ENCODE peak calls at places on chromosomes 16 and 17, in seven cellular contexts. One of them, this sample, is unnamed.

GRCh38 chr16:15618392-15618791 is 24.6 kb downstream of the MARF1 start:
- DNase-seq in stomach: no peak
- DNase-seq in fibroblast of mammary gland: peak; percentile 67
- DNase-seq in kidney: no peak
- DNase-seq in sigmoid colon: no peak
- DNase-seq in BE2C: no peak
- DNase-seq in pancreas: no peak
- DNase-seq in this sample: peak; percentile 26

GRCh38 chr16:56259425-56259779 is 68.1 kb downstream of the GNAO1 start:
- DNase-seq in sigmoid colon: no peak
- DNase-seq in kidney: no peak
- DNase-seq in fibroblast of mammary gland: no peak
- DNase-seq in BE2C: no peak
- DNase-seq in stomach: no peak
- DNase-seq in pancreas: no peak
- DNase-seq in this sample: no peak

GRCh38 chr16:17417740-17418139 is 53.0 kb downstream of the XYLT1 start:
- DNase-seq in fibroblast of mammary gland: peak; percentile 28
- DNase-seq in kidney: no peak
- DNase-seq in BE2C: no peak
- DNase-seq in pancreas: no peak
- DNase-seq in stomach: no peak
- DNase-seq in sigmoid colon: no peak
- DNase-seq in this sample: no peak

GRCh38 chr17:53032861-53033271 is 789.9 kb upstream of the KIF2B start:
- DNase-seq in BE2C: peak; percentile 84
- DNase-seq in fibroblast of mammary gland: peak; percentile 3
- DNase-seq in kidney: no peak
- DNase-seq in pancreas: no peak
- DNase-seq in sigmoid colon: no peak
- DNase-seq in stomach: no peak
- DNase-seq in this sample: no peak

GRCh38 chr17:63967953-63968352 is 4.8 kb downstream of the SCN4A start:
- DNase-seq in fibroblast of mammary gland: peak; percentile 17
- DNase-seq in kidney: no peak
- DNase-seq in stomach: no peak
- DNase-seq in sigmoid colon: no peak
- DNase-seq in BE2C: no peak
- DNase-seq in pancreas: no peak
- DNase-seq in this sample: no peak

GRCh38 chr17:81380117-81380516 is 15.1 kb upstream of the BAHCC1 start:
- DNase-seq in BE2C: no peak
- DNase-seq in sigmoid colon: no peak
- DNase-seq in pancreas: peak; percentile 31
- DNase-seq in fibroblast of mammary gland: no peak
- DNase-seq in kidney: no peak
- DNase-seq in stomach: no peak
- DNase-seq in this sample: no peak

GRCh38 chr17:72333570-72333969 is 212.8 kb downstream of the SOX9 start:
- DNase-seq in stomach: no peak
- DNase-seq in pancreas: no peak
- DNase-seq in kidney: no peak
- DNase-seq in fibroblast of mammary gland: no peak
- DNase-seq in BE2C: no peak
- DNase-seq in sigmoid colon: no peak
- DNase-seq in this sample: no peak

GRCh38 chr17:13398091-13398490 is 203.6 kb downstream of the HS3ST3A1 start:
- DNase-seq in sigmoid colon: no peak
- DNase-seq in kidney: no peak
- DNase-seq in stomach: no peak
- DNase-seq in fibroblast of mammary gland: no peak
- DNase-seq in BE2C: no peak
- DNase-seq in pancreas: no peak
- DNase-seq in this sample: no peak

GRCh38 chr17:79991140-79991923 is 44.3 kb downstream of the TBC1D16 start:
- DNase-seq in kidney: peak; percentile 94
- DNase-seq in stomach: peak; percentile 90
- DNase-seq in sigmoid colon: peak; percentile 91
- DNase-seq in fibroblast of mammary gland: peak; percentile 74
- DNase-seq in pancreas: peak; percentile 89
- DNase-seq in BE2C: peak; percentile 93
- DNase-seq in this sample: peak; percentile 43

GRCh38 chr16:85057212-85057889 is 29.8 kb downstream of the KIAA0513 start:
- DNase-seq in stomach: peak; percentile 42
- DNase-seq in sigmoid colon: no peak
- DNase-seq in fibroblast of mammary gland: no peak
- DNase-seq in BE2C: no peak
- DNase-seq in kidney: no peak
- DNase-seq in pancreas: no peak
- DNase-seq in this sample: no peak
- TF ChIP-seq CTCF in stomach: no peak
- TF ChIP-seq CTCF in sigmoid colon: no peak
- TF ChIP-seq CTCF in fibroblast of mammary gland: no peak
- TF ChIP-seq CTCF in BE2C: peak; percentile 45
- TF ChIP-seq CTCF in kidney: no peak
- TF ChIP-seq CTCF in pancreas: no peak
- TF ChIP-seq CTCF in this sample: peak; percentile 27

DNA sequence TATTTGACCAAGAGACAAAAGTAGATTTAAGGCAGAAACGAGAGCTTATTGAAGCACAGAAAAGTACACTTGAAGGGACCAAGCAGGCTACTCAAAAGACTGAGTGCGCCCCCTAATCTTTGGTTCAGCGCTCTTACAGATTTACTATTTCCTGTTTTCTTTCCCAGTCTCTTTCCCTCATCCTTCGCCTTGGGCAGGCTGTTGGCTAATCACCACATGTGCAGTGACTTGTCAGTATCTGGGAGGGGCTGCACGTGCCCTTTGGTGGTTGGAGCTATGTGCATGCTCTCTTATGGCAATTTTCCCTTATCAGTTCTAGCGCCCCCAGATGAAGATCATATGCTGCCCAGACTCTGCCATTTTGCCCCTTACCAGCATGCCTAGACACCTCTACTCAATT is 35.4 kb upstream of the SHISA6 start:
- DNase-seq in stomach: no peak
- DNase-seq in sigmoid colon: no peak
- DNase-seq in fibroblast of mammary gland: no peak
- DNase-seq in kidney: no peak
- DNase-seq in BE2C: no peak
- DNase-seq in pancreas: no peak
- DNase-seq in this sample: no peak
- H3K4me3 ChIP-seq in stomach: no peak overlapping the region
- H3K4me3 ChIP-seq in sigmoid colon: no peak overlapping the region
- H3K4me3 ChIP-seq in fibroblast of mammary gland: no peak overlapping the region
- H3K4me3 ChIP-seq in kidney: no peak overlapping the region
- H3K4me3 ChIP-seq in BE2C: no peak overlapping the region
- H3K4me3 ChIP-seq in pancreas: no peak overlapping the region
- H3K4me3 ChIP-seq in this sample: no peak overlapping the region

DNA sequence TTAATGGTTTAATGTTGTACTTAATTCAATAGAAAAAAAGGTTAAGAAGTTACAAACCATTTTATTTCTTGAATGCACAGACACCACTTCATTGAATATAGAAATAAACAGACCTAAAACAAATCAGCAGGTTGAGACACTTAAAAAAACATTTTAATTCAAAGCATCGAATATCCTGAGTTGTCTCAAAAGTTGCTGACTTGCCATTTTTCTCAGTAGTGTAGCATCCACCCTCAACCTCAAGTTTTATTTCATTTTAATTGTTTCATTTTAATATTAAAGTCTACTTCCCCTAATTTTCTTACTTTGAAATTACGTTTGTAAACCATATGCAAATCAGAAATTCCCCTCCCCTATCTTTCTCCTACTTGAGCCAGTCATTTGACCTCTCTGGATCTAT is 5.8 kb upstream of the MED13 start:
- DNase-seq in sigmoid colon: no peak
- DNase-seq in pancreas: no peak
- DNase-seq in kidney: no peak
- DNase-seq in stomach: no peak
- DNase-seq in BE2C: no peak
- DNase-seq in fibroblast of mammary gland: no peak
- DNase-seq in this sample: no peak
- TF ChIP-seq CTCF in sigmoid colon: no peak
- TF ChIP-seq CTCF in pancreas: no peak
- TF ChIP-seq CTCF in kidney: no peak
- TF ChIP-seq CTCF in stomach: no peak
- TF ChIP-seq CTCF in BE2C: no peak
- TF ChIP-seq CTCF in fibroblast of mammary gland: no peak
- TF ChIP-seq CTCF in this sample: no peak

DNA sequence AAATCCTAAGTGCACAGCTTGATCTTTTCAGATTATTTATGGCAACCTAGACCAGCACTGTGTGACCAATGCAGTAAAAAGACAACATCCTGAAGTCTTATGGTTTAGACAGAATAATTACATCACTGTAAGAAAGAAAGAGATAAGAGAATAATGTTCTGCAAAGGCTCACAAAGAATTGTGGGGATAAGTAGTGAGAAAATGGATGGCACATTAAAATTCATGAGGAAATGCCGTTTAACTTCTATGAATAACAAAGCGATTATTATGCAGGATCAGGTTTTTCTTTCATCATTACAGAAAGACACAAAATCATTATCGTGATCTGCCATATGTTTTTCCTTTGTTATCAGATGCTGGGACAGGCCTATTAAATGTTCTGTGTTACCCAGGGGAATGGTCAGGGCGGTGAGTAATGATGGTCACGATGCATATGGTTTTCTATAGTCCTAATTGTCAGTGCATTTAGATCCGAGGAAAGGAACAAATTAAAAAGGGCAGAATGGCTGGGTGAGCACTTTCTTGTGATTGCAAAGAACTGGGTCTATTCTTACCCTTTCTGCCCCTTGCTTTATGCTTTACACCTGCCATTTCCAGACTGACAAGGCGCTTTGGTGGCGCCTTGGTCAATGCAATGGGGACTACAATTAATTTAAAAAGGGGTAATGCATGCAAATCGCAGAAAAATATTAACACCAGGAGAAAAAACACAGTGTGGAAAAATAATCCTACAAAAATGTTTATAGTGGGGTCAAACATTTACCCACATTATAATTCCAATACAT is 18.1 kb upstream of the DHX40 start:
- DNase-seq in BE2C: peak; percentile 75
- DNase-seq in fibroblast of mammary gland: peak; percentile 5
- DNase-seq in stomach: no peak
- DNase-seq in pancreas: no peak
- DNase-seq in sigmoid colon: no peak
- DNase-seq in kidney: no peak
- DNase-seq in this sample: no peak
- H3K4me3 ChIP-seq in BE2C: peak overlapping the region; percentile 35
- H3K4me3 ChIP-seq in fibroblast of mammary gland: no peak overlapping the region
- H3K4me3 ChIP-seq in stomach: no peak overlapping the region
- H3K4me3 ChIP-seq in pancreas: no peak overlapping the region
- H3K4me3 ChIP-seq in sigmoid colon: no peak overlapping the region
- H3K4me3 ChIP-seq in kidney: no peak overlapping the region
- H3K4me3 ChIP-seq in this sample: no peak overlapping the region

GRCh38 chr16:64469906-64470702 is 651.8 kb downstream of the CDH11 start:
- DNase-seq in BE2C: no peak
- DNase-seq in fibroblast of mammary gland: no peak
- DNase-seq in kidney: peak; percentile 45
- DNase-seq in pancreas: no peak
- DNase-seq in sigmoid colon: no peak
- DNase-seq in stomach: no peak
- DNase-seq in this sample: no peak
- TF ChIP-seq CTCF in BE2C: peak; percentile 41
- TF ChIP-seq CTCF in fibroblast of mammary gland: peak; percentile 25
- TF ChIP-seq CTCF in kidney: no peak
- TF ChIP-seq CTCF in pancreas: no peak
- TF ChIP-seq CTCF in sigmoid colon: no peak
- TF ChIP-seq CTCF in stomach: no peak
- TF ChIP-seq CTCF in this sample: peak; percentile 32

GRCh38 chr16:85542548-85542927 is 70.6 kb upstream of the GSE1 start:
- DNase-seq in pancreas: no peak
- DNase-seq in BE2C: no peak
- DNase-seq in stomach: no peak
- DNase-seq in sigmoid colon: no peak
- DNase-seq in kidney: no peak
- DNase-seq in fibroblast of mammary gland: no peak
- DNase-seq in this sample: no peak
- H3K4me3 ChIP-seq in pancreas: no peak overlapping the region
- H3K4me3 ChIP-seq in BE2C: no peak overlapping the region
- H3K4me3 ChIP-seq in stomach: no peak overlapping the region
- H3K4me3 ChIP-seq in sigmoid colon: no peak overlapping the region
- H3K4me3 ChIP-seq in kidney: no peak overlapping the region
- H3K4me3 ChIP-seq in fibroblast of mammary gland: no peak overlapping the region
- H3K4me3 ChIP-seq in this sample: no peak overlapping the region

GRCh38 chr16:51813609-51814008 is 662.5 kb upstream of the SALL1 start:
- DNase-seq in stomach: no peak
- DNase-seq in pancreas: no peak
- DNase-seq in fibroblast of mammary gland: no peak
- DNase-seq in sigmoid colon: no peak
- DNase-seq in BE2C: peak; percentile 26
- DNase-seq in kidney: no peak
- DNase-seq in this sample: no peak
- TF ChIP-seq CTCF in stomach: no peak
- TF ChIP-seq CTCF in pancreas: no peak
- TF ChIP-seq CTCF in fibroblast of mammary gland: peak; percentile 18
- TF ChIP-seq CTCF in sigmoid colon: no peak
- TF ChIP-seq CTCF in BE2C: peak; percentile 62
- TF ChIP-seq CTCF in kidney: no peak
- TF ChIP-seq CTCF in this sample: peak; percentile 19

GRCh38 chr17:68514809-68515208 is 2.6 kb downstream of the PRKAR1A start:
- DNase-seq in pancreas: no peak
- DNase-seq in stomach: no peak
- DNase-seq in fibroblast of mammary gland: peak; percentile 98
- DNase-seq in kidney: no peak
- DNase-seq in BE2C: no peak
- DNase-seq in sigmoid colon: no peak
- DNase-seq in this sample: no peak

GRCh38 chr17:68512967-68513474 is 791 bp downstream of the PRKAR1A start:
- DNase-seq in pancreas: no peak
- DNase-seq in sigmoid colon: peak; percentile 75
- DNase-seq in BE2C: no peak
- DNase-seq in stomach: no peak
- DNase-seq in fibroblast of mammary gland: peak; percentile 73
- DNase-seq in kidney: no peak
- DNase-seq in this sample: no peak

GRCh38 chr17:68513932-68514331 is 1.7 kb downstream of the PRKAR1A start:
- DNase-seq in fibroblast of mammary gland: no peak
- DNase-seq in stomach: no peak
- DNase-seq in sigmoid colon: no peak
- DNase-seq in kidney: no peak
- DNase-seq in pancreas: no peak
- DNase-seq in BE2C: no peak
- DNase-seq in this sample: no peak

GRCh38 chr17:68516732-68517131 is 4.5 kb downstream of the PRKAR1A start:
- DNase-seq in BE2C: no peak
- DNase-seq in kidney: no peak
- DNase-seq in sigmoid colon: no peak
- DNase-seq in fibroblast of mammary gland: no peak
- DNase-seq in pancreas: no peak
- DNase-seq in stomach: no peak
- DNase-seq in this sample: no peak

GRCh38 chr17:68515238-68515637 is 3.0 kb downstream of the PRKAR1A start:
- DNase-seq in kidney: no peak
- DNase-seq in fibroblast of mammary gland: no peak
- DNase-seq in sigmoid colon: no peak
- DNase-seq in stomach: no peak
- DNase-seq in pancreas: no peak
- DNase-seq in BE2C: no peak
- DNase-seq in this sample: no peak
- H3K4me3 ChIP-seq in kidney: peak overlapping the region; percentile 94
- H3K4me3 ChIP-seq in fibroblast of mammary gland: peak overlapping the region; percentile 80
- H3K4me3 ChIP-seq in sigmoid colon: peak overlapping the region; percentile 88
- H3K4me3 ChIP-seq in stomach: peak overlapping the region; percentile 83
- H3K4me3 ChIP-seq in pancreas: no peak overlapping the region
- H3K4me3 ChIP-seq in BE2C: peak overlapping the region; percentile 94
- H3K4me3 ChIP-seq in this sample: peak overlapping the region; percentile 97